ENCODE peak calls at places on chromosomes 3 and 15, in ten cellular contexts. P, X, B, A, M, Q, L, Y, V and R are unnamed samples.
A peak's percentile ranks its signal among the peaks of the same experiment; 100 is the strongest.

GRCh38 chr3:99366663-99367429 is 271.5 kb upstream of the COL8A1 start:
- DNase-seq in P (no peak), X (peak; percentile 29), B (no peak), A (no peak), M (peak; percentile 1), Q (peak; percentile 6), L (peak; percentile 68), Y (no peak), V (no peak), R (no peak)

GRCh38 chr3:143002083-143002712 is 828 bp downstream of the U2SURP start:
- DNase-seq in P (peak; percentile 16), X (no peak), B (peak; percentile 47), A (peak; percentile 25), M (peak; percentile 60), Q (no peak), L (no peak), Y (no peak), V (no peak), R (no peak)

GRCh38 chr3:9793161-9793781 is 389 bp downstream of the ARPC4 start:
- DNase-seq in P (peak; percentile 35), X (peak; percentile 37), B (peak; percentile 45), A (peak; percentile 44), M (peak; percentile 70), Q (no peak), L (no peak), Y (no peak), V (peak; percentile 60), R (no peak)

GRCh38 chr3:61560452-61561373 is 658 bp upstream of the PTPRG start:
- DNase-seq in P (peak; percentile 68), X (peak; percentile 90), B (peak; percentile 87), A (peak; percentile 73), M (no peak), Q (peak; percentile 45), L (peak; percentile 94), Y (no peak), V (peak; percentile 83), R (peak; percentile 96)

GRCh38 chr15:52164631-52165265 is 26.4 kb downstream of the GNB5 start:
- DNase-seq in P (no peak), X (no peak), B (peak; percentile 61), A (peak; percentile 45), M (no peak), Q (no peak), L (peak; percentile 6), Y (no peak), V (no peak), R (no peak)

GRCh38 chr3:195911041-195911945 is 2.9 kb upstream of the TNK2 start:
- DNase-seq in P (no peak), X (no peak), B (no peak), A (no peak), M (no peak), Q (no peak), L (no peak), Y (no peak), V (no peak), R (no peak)

GRCh38 chr15:63490345-63491034 is 13.9 kb upstream of the USP3 start:
- DNase-seq in P (no peak), X (no peak), B (no peak), A (no peak), M (no peak), Q (no peak), L (peak; percentile 67), Y (no peak), V (no peak), R (no peak)

GRCh38 chr3:31377045-31377642 is 155.6 kb upstream of the STT3B start:
- DNase-seq in P (no peak), X (no peak), B (peak; percentile 66), A (peak; percentile 88), M (no peak), Q (peak; percentile 95), L (no peak), Y (no peak), V (no peak), R (no peak)

GRCh38 chr3:39171860-39172259 is 18.5 kb upstream of the CSRNP1 start:
- DNase-seq in P (no peak), X (no peak), B (no peak), A (no peak), M (no peak), Q (no peak), L (no peak), Y (no peak), V (no peak), R (no peak)

GRCh38 chr15:69317392-69317841 is 18.7 kb downstream of the PAQR5 start:
- DNase-seq in P (no peak), X (no peak), B (no peak), A (no peak), M (no peak), Q (no peak), L (no peak), Y (no peak), V (peak; percentile 76), R (peak; percentile 84)

GRCh38 chr3:9298236-9298635 is 48.8 kb upstream of the SRGAP3 start:
- DNase-seq in P (no peak), X (no peak), B (no peak), A (peak; percentile 6), M (no peak), Q (no peak), L (no peak), Y (no peak), V (no peak), R (no peak)

GRCh38 chr3:170226426-170226960 is 4.3 kb downstream of the PRKCI start:
- DNase-seq in P (no peak), X (no peak), B (peak; percentile 14), A (peak; percentile 51), M (no peak), Q (no peak), L (no peak), Y (no peak), V (no peak), R (no peak)

GRCh38 chr15:101176625-101177024 is 75.2 kb downstream of the CHSY1 start:
- DNase-seq in P (no peak), X (no peak), B (peak; percentile 60), A (peak; percentile 75), M (no peak), Q (no peak), L (no peak), Y (no peak), V (no peak), R (no peak)

GRCh38 chr3:38608086-38608775 is 41.3 kb downstream of the SCN5A start:
- DNase-seq in P (no peak), X (no peak), B (no peak), A (no peak), M (no peak), Q (no peak), L (peak; percentile 33), Y (no peak), V (no peak), R (no peak)

GRCh38 chr3:127630811-127631714 is 2.1 kb downstream of the PODXL2 start:
- DNase-seq in P (no peak), X (no peak), B (no peak), A (no peak), M (no peak), Q (no peak), L (no peak), Y (no peak), V (no peak), R (no peak)

GRCh38 chr3:186988806-186989205 is 58.5 kb downstream of the ST6GAL1 start:
- DNase-seq in P (no peak), X (no peak), B (no peak), A (no peak), M (no peak), Q (no peak), L (no peak), Y (no peak), V (no peak), R (no peak)
- H3K36me3 ChIP-seq in P (no peaks in the 10 kb centered on the region), X (no peaks in the 10 kb centered on the region), B (no peaks in the 10 kb centered on the region), A (no peaks in the 10 kb centered on the region), M (peaks cover 60% of the 10 kb centered on the region), Q (no peaks in the 10 kb centered on the region), L (peaks cover 11% of the 10 kb centered on the region), Y (no peaks in the 10 kb centered on the region), V (no peaks in the 10 kb centered on the region), R (no peaks in the 10 kb centered on the region)

GRCh38 chr15:71532994-71533393 is 277.4 kb upstream of the NR2E3 start:
- DNase-seq in P (peak; percentile 31), X (peak; percentile 47), B (peak; percentile 53), A (no peak), M (peak; percentile 25), Q (peak; percentile 10), L (peak; percentile 77), Y (no peak), V (no peak), R (no peak)
- TF ChIP-seq CTCF in P (peak; percentile 57), X (peak; percentile 90), B (peak; percentile 73), A (peak; percentile 47), M (peak; percentile 67), Q (peak; percentile 80), L (peak; percentile 91), Y (peak; percentile 46), V (peak; percentile 48), R (peak; percentile 11)

GRCh38 chr15:72169921-72170611 is 27.5 kb downstream of the GRAMD2A start:
- DNase-seq in P (no peak), X (no peak), B (no peak), A (no peak), M (no peak), Q (no peak), L (no peak), Y (no peak), V (peak; percentile 86), R (no peak)
- H3K9ac ChIP-seq in P (no peak overlapping the region), X (no peak overlapping the region), B (no peak overlapping the region), A (no peak overlapping the region), M (no peak overlapping the region), Q (no peak overlapping the region), L (no peak overlapping the region), Y (no peak overlapping the region), V (peak overlapping the region; percentile 1), R (no peak overlapping the region)

GRCh38 chr3:138542977-138543376 is 51.1 kb downstream of the CEP70 start:
- DNase-seq in P (no peak), X (no peak), B (no peak), A (no peak), M (no peak), Q (no peak), L (no peak), Y (no peak), V (no peak), R (peak; percentile 47)

GRCh38 chr3:138544546-138544945 is 49.5 kb downstream of the CEP70 start:
- DNase-seq in P (no peak), X (no peak), B (no peak), A (no peak), M (no peak), Q (no peak), L (no peak), Y (no peak), V (no peak), R (no peak)

GRCh38 chr3:138549578-138549977 is 44.5 kb downstream of the CEP70 start:
- DNase-seq in P (no peak), X (no peak), B (no peak), A (no peak), M (no peak), Q (no peak), L (no peak), Y (no peak), V (no peak), R (no peak)

DNA sequence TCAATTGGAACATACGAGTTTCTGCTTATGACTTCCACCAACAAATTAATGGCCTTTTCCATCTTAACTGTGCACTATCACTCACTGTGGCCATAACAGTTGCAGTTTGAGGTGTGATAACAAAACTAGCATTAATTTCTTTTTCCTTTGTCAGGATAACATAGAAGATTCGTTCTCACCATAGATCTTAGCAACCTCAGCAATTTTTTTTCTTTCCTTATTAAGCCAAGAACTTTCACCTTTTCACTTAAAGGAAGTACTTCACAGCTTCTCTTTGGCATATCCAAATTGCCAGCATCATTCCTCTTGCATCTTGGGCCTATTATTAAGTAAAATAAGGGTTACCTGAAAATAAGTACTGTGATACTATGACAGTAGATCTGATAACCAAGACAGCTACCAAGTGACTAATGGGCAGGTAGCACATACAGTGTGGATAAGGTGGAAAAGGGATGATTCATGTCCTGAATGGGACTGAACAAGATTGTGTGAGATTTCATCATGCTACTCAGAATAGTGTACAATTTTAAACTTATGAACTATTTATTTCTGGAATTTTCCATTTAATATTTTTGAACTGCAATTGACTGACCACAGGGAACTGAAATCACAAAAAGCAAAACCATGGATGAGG is 46.6 kb downstream of the CEP70 start:
- DNase-seq in P (no peak), X (no peak), B (no peak), A (no peak), M (no peak), Q (no peak), L (no peak), Y (no peak), V (no peak), R (no peak)
- H3K36me3 ChIP-seq in P (peaks cover 30% of the 10 kb centered on the region), X (peaks cover 15% of the 10 kb centered on the region), B (no peaks in the 10 kb centered on the region), A (peaks cover 10% of the 10 kb centered on the region), M (peaks cover 4% of the 10 kb centered on the region), Q (no peaks in the 10 kb centered on the region), L (peaks cover 81% of the 10 kb centered on the region), Y (no peaks in the 10 kb centered on the region), V (no peaks in the 10 kb centered on the region), R (peaks cover 14% of the 10 kb centered on the region)